ENCODE peak calls at places on chromosomes 5 and 9, in nine cellular contexts. N is T follicular helper cell; V is left ventricle myocardium inferior; O is GM20000; U is MV-4-11; H is activated CD4-positive, alpha-beta T cell treated with anti-CD3 and anti-CD28 coated beads, Interleukin-2, amount 50 U/mL, for 1 hour; W is uterus; G is aorta; D is mucosa of gallbladder. E is an unnamed sample.

GRCh38 chr5:158013303-158013702 is 154.4 kb upstream of the CLINT1 start:
- DNase-seq in U (no peak), O (no peak), N (no peak), D (no peak), W (no peak), H (no peak), G (no peak), V (no peak), E (no peak)

GRCh38 chr9:85900504-85901201 is 40.3 kb upstream of the NAA35 start:
- DNase-seq in N (no peak), W (no peak), O (peak; percentile 37), U (peak; percentile 48), D (no peak), V (no peak), G (no peak), H (peak; percentile 26), E (no peak)

GRCh38 chr9:88809836-88810235 is 181.4 kb upstream of the S1PR3 start:
- DNase-seq in D (no peak), O (no peak), W (no peak), U (no peak), G (no peak), V (no peak), N (no peak), H (no peak), E (no peak)

GRCh38 chr9:126154182-126154827 is 172.3 kb upstream of the MVB12B start:
- DNase-seq in G (no peak), H (no peak), U (no peak), N (no peak), O (no peak), W (no peak), V (no peak), D (no peak), E (peak; percentile 2)

GRCh38 chr9:37433754-37434435 is 11.4 kb downstream of the GRHPR start:
- DNase-seq in D (no peak), O (no peak), H (no peak), G (no peak), N (no peak), U (no peak), W (peak; percentile 42), V (no peak), E (no peak)

GRCh38 chr5:56973473-56973872 is 21.6 kb upstream of the MIER3 start:
- DNase-seq in N (no peak), U (no peak), O (no peak), G (no peak), D (no peak), V (no peak), H (no peak), W (no peak), E (no peak)

GRCh38 chr5:33313150-33313549 is 127.6 kb upstream of the TARS1 start:
- DNase-seq in H (no peak), O (no peak), V (no peak), D (peak; percentile 34), U (no peak), W (no peak), G (no peak), N (no peak), E (no peak)

GRCh38 chr5:142640316-142641005 is 45.4 kb downstream of the FGF1 start:
- DNase-seq in H (no peak), V (no peak), N (no peak), D (no peak), W (no peak), U (no peak), O (no peak), G (no peak), E (no peak)

GRCh38 chr5:151811593-151812321 is 40.0 kb downstream of the G3BP1 start:
- DNase-seq in G (no peak), N (no peak), O (no peak), D (no peak), U (no peak), W (no peak), V (no peak), H (no peak), E (no peak)

GRCh38 chr5:378976-379742 is 57.6 kb downstream of the AHRR start:
- DNase-seq in D (peak; percentile 7), H (no peak), U (no peak), V (no peak), O (no peak), G (peak; percentile 6), N (no peak), W (no peak), E (no peak)

GRCh38 chr9:130181645-130182044 is 9.4 kb downstream of the NCS1 start:
- DNase-seq in V (no peak), N (no peak), U (no peak), G (no peak), H (no peak), D (no peak), O (no peak), W (no peak), E (no peak)

E was measured in B cell.